ENCODE peak calls at places on chromosomes 12 and 14, in six cellular contexts. H is smooth muscle cell of the brain vasculature; C is dorsolateral prefrontal cortex; D is activated T-helper 1 cell treated with anti-CD3 and anti-CD28 coated beads, Interleukin-2, amount 50 U/mL, for 16 hours; K is KBM-7; O is stimulated activated CD4-positive, alpha-beta T cell treated with anti-CD3 and anti-CD28 coated beads, Interleukin-4, amount 100 ng/mL, for 24 hours. T is an unnamed sample.
A peak's percentile ranks its signal among the peaks of the same experiment; 100 is the strongest.

GRCh38 chr14:50000215-50001145 is 107.6 kb downstream of the ARF6 start:
- DNase-seq in H (peak; percentile 94), C (no peak), D (peak; percentile 61), K (peak; percentile 73), O (peak; percentile 83), T (peak; percentile 61)

GRCh38 chr14:56741325-56741724 is 69.0 kb downstream of the OTX2 start:
- DNase-seq in H (no peak), C (no peak), D (no peak), K (no peak), O (no peak), T (no peak)

GRCh38 chr14:90758028-90758889 is 58.0 kb downstream of the TTC7B start:
- DNase-seq in H (peak; percentile 64), C (peak; percentile 79), D (peak; percentile 96), K (peak; percentile 87), O (peak; percentile 93), T (peak; percentile 96)

GRCh38 chr14:69586420-69586819 is 11.7 kb upstream of the CCDC177 start:
- DNase-seq in H (no peak), C (no peak), D (no peak), K (peak; percentile 30), O (no peak), T (no peak)

GRCh38 chr14:30077946-30078345 is 150.3 kb upstream of the PRKD1 start:
- DNase-seq in H (no peak), C (no peak), D (no peak), K (no peak), O (no peak), T (no peak)

GRCh38 chr12:21941522-21942376 is 523 bp upstream of the ABCC9 start:
- DNase-seq in H (no peak), C (no peak), D (no peak), K (no peak), O (no peak), T (no peak)

GRCh38 chr12:42698213-42698612 is 108.7 kb upstream of the PRICKLE1 start:
- DNase-seq in H (no peak), C (no peak), D (no peak), K (peak; percentile 22), O (no peak), T (no peak)

GRCh38 chr12:52331039-52331438 is 9.8 kb upstream of the KRT83 start:
- DNase-seq in H (no peak), C (no peak), D (no peak), K (no peak), O (no peak), T (no peak)

GRCh38 chr12:109734219-109735000 is 20.8 kb downstream of the FAM222A start:
- DNase-seq in H (no peak), C (peak; percentile 47), D (no peak), K (no peak), O (no peak), T (no peak)

GRCh38 chr12:69161835-69162234 is 77.5 kb upstream of the CPSF6 start:
- DNase-seq in H (no peak), C (no peak), D (peak; percentile 11), K (no peak), O (peak; percentile 63), T (peak; percentile 13)

GRCh38 chr14:103825103-103825502 is 22.3 kb downstream of the PPP1R13B start:
- DNase-seq in H (no peak), C (no peak), D (no peak), K (no peak), O (no peak), T (no peak)

GRCh38 chr14:88227693-88228092 is 95.4 kb downstream of the KCNK10 start:
- DNase-seq in H (no peak), C (no peak), D (no peak), K (no peak), O (no peak), T (no peak)

GRCh38 chr12:67650528-67651379 is 2.2 kb downstream of the DYRK2 start:
- DNase-seq in H (no peak), C (no peak), D (no peak), K (no peak), O (peak; percentile 15), T (no peak)

GRCh38 chr14:68255697-68256178 is 436.2 kb downstream of the RAD51B start:
- DNase-seq in H (no peak), C (no peak), D (no peak), K (no peak), O (no peak), T (no peak)

GRCh38 chr12:132003846-132004245 is 54.1 kb downstream of the EP400 start:
- DNase-seq in H (no peak), C (no peak), D (no peak), K (no peak), O (no peak), T (no peak)

GRCh38 chr12:122932207-122932606 is 34.1 kb downstream of the ABCB9 start:
- DNase-seq in H (no peak), C (no peak), D (no peak), K (no peak), O (no peak), T (no peak)

GRCh38 chr14:54567634-54568561 is 970 bp downstream of the SAMD4A start:
- DNase-seq in H (no peak), C (no peak), D (peak; percentile 29), K (peak; percentile 50), O (peak; percentile 36), T (peak; percentile 10)

GRCh38 chr14:100203962-100204834 is 34.7 kb upstream of the YY1 start:
- DNase-seq in H (no peak), C (no peak), D (no peak), K (no peak), O (no peak), T (no peak)

GRCh38 chr12:14952295-14952995 is 9.0 kb downstream of the ARHGDIB start:
- DNase-seq in H (peak; percentile 72), C (no peak), D (no peak), K (peak; percentile 68), O (peak; percentile 51), T (no peak)

GRCh38 chr14:62081012-62081612 is 318.9 kb downstream of the SNAPC1 start:
- DNase-seq in H (no peak), C (no peak), D (no peak), K (no peak), O (no peak), T (no peak)

GRCh38 chr12:87687362-87687761 is 341.8 kb downstream of the C12orf50 start:
- DNase-seq in H (peak; percentile 2), C (no peak), D (no peak), K (no peak), O (no peak), T (no peak)

GRCh38 chr14:50667491-50668007 is 557 bp downstream of the SAV1 start:
- DNase-seq in H (no peak), C (no peak), D (no peak), K (no peak), O (peak; percentile 19), T (peak; percentile 5)

GRCh38 chr12:18297883-18298282 is 36.6 kb downstream of the PIK3C2G start:
- DNase-seq in H (no peak), C (no peak), D (no peak), K (no peak), O (no peak), T (no peak)

GRCh38 chr12:2997989-2998670 is 38.9 kb downstream of the TEAD4 start:
- DNase-seq in H (no peak), C (no peak), D (no peak), K (no peak), O (no peak), T (no peak)

GRCh38 chr12:130747867-130748740 is 32.0 kb upstream of the RIMBP2 start:
- DNase-seq in H (no peak), C (peak; percentile 63), D (peak; percentile 41), K (peak; percentile 90), O (peak; percentile 78), T (peak; percentile 63)

GRCh38 chr14:53367631-53368030 is 214.5 kb upstream of the DDHD1 start:
- DNase-seq in H (no peak), C (no peak), D (no peak), K (no peak), O (no peak), T (no peak)

GRCh38 chr12:105382771-105383632 is 52.5 kb downstream of the C12orf75 start:
- DNase-seq in H (peak; percentile 57), C (no peak), D (no peak), K (peak; percentile 73), O (peak; percentile 19), T (no peak)

T was measured in stimulated activated CD8-positive, alpha-beta memory T cell treated with anti-CD3 and anti-CD28 coated beads, Interleukin-2, amount 100 ng/mL, for 48 hours.